ENCODE peak calls at places on chromosome 2, in six cellular contexts. One of them, this sample, is unnamed.

GRCh38 chr2:241197947-241198346 is 9.5 kb downstream of the ANO7 start:
- DNase-seq in NCI-H2029 treated with DMSO at 0.1 percent for 48 hours: no peak
- DNase-seq in memory B cell: no peak
- DNase-seq in anterior cingulate cortex: no peak
- DNase-seq in OCI-LY7: no peak
- DNase-seq in heart left ventricle: peak
- DNase-seq in this sample: no peak

GRCh38 chr2:76391663-76392062 is 680.9 kb upstream of the GCFC2 start:
- DNase-seq in OCI-LY7: no peak
- DNase-seq in NCI-H2029 treated with DMSO at 0.1 percent for 48 hours: no peak
- DNase-seq in anterior cingulate cortex: no peak
- DNase-seq in memory B cell: no peak
- DNase-seq in heart left ventricle: no peak
- DNase-seq in this sample: no peak

GRCh38 chr2:205361970-205362369 is 320.3 kb upstream of the NRP2 start:
- DNase-seq in anterior cingulate cortex: no peak
- DNase-seq in memory B cell: no peak
- DNase-seq in OCI-LY7: no peak
- DNase-seq in NCI-H2029 treated with DMSO at 0.1 percent for 48 hours: no peak
- DNase-seq in heart left ventricle: no peak
- DNase-seq in this sample: no peak

GRCh38 chr2:53549497-53549896 is 218.1 kb upstream of the CHAC2 start:
- DNase-seq in anterior cingulate cortex: no peak
- DNase-seq in memory B cell: no peak
- DNase-seq in heart left ventricle: peak
- DNase-seq in NCI-H2029 treated with DMSO at 0.1 percent for 48 hours: no peak
- DNase-seq in OCI-LY7: no peak
- DNase-seq in this sample: no peak

GRCh38 chr2:241153616-241154015 is 3.3 kb downstream of the PPP1R7 start:
- DNase-seq in OCI-LY7: no peak
- DNase-seq in heart left ventricle: no peak
- DNase-seq in NCI-H2029 treated with DMSO at 0.1 percent for 48 hours: no peak
- DNase-seq in anterior cingulate cortex: no peak
- DNase-seq in memory B cell: no peak
- DNase-seq in this sample: no peak

GRCh38 chr2:68031546-68032160 is 31.2 kb downstream of the C1D start:
- DNase-seq in NCI-H2029 treated with DMSO at 0.1 percent for 48 hours: peak
- DNase-seq in memory B cell: peak
- DNase-seq in OCI-LY7: peak
- DNase-seq in anterior cingulate cortex: no peak
- DNase-seq in heart left ventricle: no peak
- DNase-seq in this sample: peak

GRCh38 chr2:133884739-133885381 is 316.6 kb upstream of the NCKAP5 start:
- DNase-seq in OCI-LY7: peak
- DNase-seq in memory B cell: peak
- DNase-seq in heart left ventricle: no peak
- DNase-seq in NCI-H2029 treated with DMSO at 0.1 percent for 48 hours: no peak
- DNase-seq in anterior cingulate cortex: no peak
- DNase-seq in this sample: peak

GRCh38 chr2:28736034-28736433 is 15.6 kb upstream of the PPP1CB start:
- DNase-seq in heart left ventricle: peak
- DNase-seq in memory B cell: no peak
- DNase-seq in NCI-H2029 treated with DMSO at 0.1 percent for 48 hours: peak
- DNase-seq in OCI-LY7: no peak
- DNase-seq in anterior cingulate cortex: peak
- DNase-seq in this sample: no peak

GRCh38 chr2:88854528-88854927 is 163.1 kb downstream of the RPIA start:
- DNase-seq in memory B cell: no peak
- DNase-seq in OCI-LY7: peak
- DNase-seq in anterior cingulate cortex: no peak
- DNase-seq in heart left ventricle: no peak
- DNase-seq in NCI-H2029 treated with DMSO at 0.1 percent for 48 hours: no peak
- DNase-seq in this sample: no peak

GRCh38 chr2:11102956-11103860 is 52.1 kb upstream of the SLC66A3 start:
- DNase-seq in anterior cingulate cortex: no peak
- DNase-seq in OCI-LY7: no peak
- DNase-seq in memory B cell: no peak
- DNase-seq in NCI-H2029 treated with DMSO at 0.1 percent for 48 hours: no peak
- DNase-seq in heart left ventricle: no peak
- DNase-seq in this sample: no peak

GRCh38 chr2:217045725-217046475 is 186.0 kb upstream of the TNP1 start:
- DNase-seq in memory B cell: no peak
- DNase-seq in OCI-LY7: no peak
- DNase-seq in heart left ventricle: no peak
- DNase-seq in NCI-H2029 treated with DMSO at 0.1 percent for 48 hours: no peak
- DNase-seq in anterior cingulate cortex: no peak
- DNase-seq in this sample: no peak

GRCh38 chr2:230661072-230661957 is 51.3 kb upstream of the CAB39 start:
- DNase-seq in heart left ventricle: no peak
- DNase-seq in OCI-LY7: no peak
- DNase-seq in anterior cingulate cortex: no peak
- DNase-seq in memory B cell: no peak
- DNase-seq in NCI-H2029 treated with DMSO at 0.1 percent for 48 hours: no peak
- DNase-seq in this sample: no peak

GRCh38 chr2:151491496-151491895 is 81.8 kb downstream of the RIF1 start:
- DNase-seq in NCI-H2029 treated with DMSO at 0.1 percent for 48 hours: no peak
- DNase-seq in anterior cingulate cortex: no peak
- DNase-seq in heart left ventricle: no peak
- DNase-seq in OCI-LY7: no peak
- DNase-seq in memory B cell: no peak
- DNase-seq in this sample: no peak

GRCh38 chr2:238601433-238602222 is 174.9 kb downstream of the ASB1 start:
- DNase-seq in heart left ventricle: no peak
- DNase-seq in anterior cingulate cortex: no peak
- DNase-seq in memory B cell: no peak
- DNase-seq in NCI-H2029 treated with DMSO at 0.1 percent for 48 hours: no peak
- DNase-seq in OCI-LY7: no peak
- DNase-seq in this sample: no peak

GRCh38 chr2:157783180-157783579 is 93.0 kb downstream of the ACVR1 start:
- DNase-seq in OCI-LY7: no peak
- DNase-seq in anterior cingulate cortex: no peak
- DNase-seq in NCI-H2029 treated with DMSO at 0.1 percent for 48 hours: no peak
- DNase-seq in memory B cell: no peak
- DNase-seq in heart left ventricle: no peak
- DNase-seq in this sample: no peak

GRCh38 chr2:158835431-158835830 is 40.3 kb downstream of the DAPL1 start:
- DNase-seq in NCI-H2029 treated with DMSO at 0.1 percent for 48 hours: no peak
- DNase-seq in anterior cingulate cortex: no peak
- DNase-seq in OCI-LY7: no peak
- DNase-seq in heart left ventricle: no peak
- DNase-seq in memory B cell: no peak
- DNase-seq in this sample: no peak

GRCh38 chr2:72938455-72938854 is 21.1 kb downstream of the EMX1 start:
- DNase-seq in NCI-H2029 treated with DMSO at 0.1 percent for 48 hours: no peak
- DNase-seq in heart left ventricle: no peak
- DNase-seq in anterior cingulate cortex: no peak
- DNase-seq in OCI-LY7: no peak
- DNase-seq in memory B cell: no peak
- DNase-seq in this sample: no peak

GRCh38 chr2:143433158-143433557 is 303.9 kb downstream of the ARHGAP15 start:
- DNase-seq in anterior cingulate cortex: no peak
- DNase-seq in OCI-LY7: no peak
- DNase-seq in memory B cell: no peak
- DNase-seq in NCI-H2029 treated with DMSO at 0.1 percent for 48 hours: no peak
- DNase-seq in heart left ventricle: no peak
- DNase-seq in this sample: no peak

GRCh38 chr2:238060096-238060541 is 682 bp upstream of the SCLY start:
- DNase-seq in heart left ventricle: no peak
- DNase-seq in OCI-LY7: no peak
- DNase-seq in NCI-H2029 treated with DMSO at 0.1 percent for 48 hours: no peak
- DNase-seq in anterior cingulate cortex: no peak
- DNase-seq in memory B cell: no peak
- DNase-seq in this sample: no peak

GRCh38 chr2:12990523-12990922 is 273.8 kb downstream of the TRIB2 start:
- DNase-seq in memory B cell: no peak
- DNase-seq in NCI-H2029 treated with DMSO at 0.1 percent for 48 hours: no peak
- DNase-seq in OCI-LY7: no peak
- DNase-seq in heart left ventricle: no peak
- DNase-seq in anterior cingulate cortex: no peak
- DNase-seq in this sample: no peak

GRCh38 chr2:202187570-202187969 is 50.8 kb downstream of the SUMO1 start:
- DNase-seq in anterior cingulate cortex: no peak
- DNase-seq in heart left ventricle: no peak
- DNase-seq in OCI-LY7: no peak
- DNase-seq in NCI-H2029 treated with DMSO at 0.1 percent for 48 hours: no peak
- DNase-seq in memory B cell: no peak
- DNase-seq in this sample: no peak

GRCh38 chr2:131105156-131105949 is at the start of gene PLEKHB2:
- DNase-seq in anterior cingulate cortex: peak
- DNase-seq in heart left ventricle: peak
- DNase-seq in NCI-H2029 treated with DMSO at 0.1 percent for 48 hours: no peak
- DNase-seq in memory B cell: peak
- DNase-seq in OCI-LY7: peak
- DNase-seq in this sample: peak

GRCh38 chr2:41020318-41020717 is 568.4 kb upstream of the SLC8A1 start:
- DNase-seq in heart left ventricle: no peak
- DNase-seq in anterior cingulate cortex: no peak
- DNase-seq in NCI-H2029 treated with DMSO at 0.1 percent for 48 hours: no peak
- DNase-seq in OCI-LY7: no peak
- DNase-seq in memory B cell: no peak
- DNase-seq in this sample: no peak

GRCh38 chr2:200619275-200619674 is 33.5 kb downstream of the AOX1 start:
- DNase-seq in NCI-H2029 treated with DMSO at 0.1 percent for 48 hours: no peak
- DNase-seq in OCI-LY7: no peak
- DNase-seq in memory B cell: no peak
- DNase-seq in heart left ventricle: no peak
- DNase-seq in anterior cingulate cortex: no peak
- DNase-seq in this sample: no peak

This sample was measured in germinal center.